ENCODE peak calls at places on chromosomes 16 and 17, in five cellular contexts. L is ovary, X is vagina, H is NCI-H774, E is T-helper 2 cell. K is an unnamed sample.

GRCh38 chr16:56793504-56793903 is 63.6 kb downstream of the NUP93 start:
- DNase-seq in L (no peak), X (no peak), H (no peak), E (no peak), K (no peak)

GRCh38 chr16:80948886-80949502 is 57.7 kb downstream of the CMC2 start:
- DNase-seq in L (peak; percentile 58), X (no peak), H (no peak), E (no peak), K (no peak)

GRCh38 chr17:50835563-50836231 is at the start of gene WFIKKN2:
- DNase-seq in L (peak; percentile 67), X (no peak), H (no peak), E (no peak), K (no peak)

GRCh38 chr17:7173687-7174602 is 5.2 kb downstream of the ASGR1 start:
- DNase-seq in L (peak; percentile 69), X (no peak), H (no peak), E (peak; percentile 34), K (peak; percentile 70)

GRCh38 chr17:50279181-50279526 is 4.9 kb downstream of the TMEM92 start:
- DNase-seq in L (no peak), X (no peak), H (no peak), E (no peak), K (no peak)

GRCh38 chr17:4771519-4772234 is at the start of gene TM4SF5:
- DNase-seq in L (no peak), X (no peak), H (no peak), E (no peak), K (no peak)

GRCh38 chr16:1097800-1098199 is 1.8 kb upstream of the C1QTNF8 start:
- DNase-seq in L (no peak), X (no peak), H (no peak), E (no peak), K (no peak)

GRCh38 chr16:75172578-75172977 is 24.3 kb downstream of the ZFP1 start:
- DNase-seq in L (no peak), X (no peak), H (no peak), E (no peak), K (no peak)

GRCh38 chr17:82449136-82449882 is 1.2 kb downstream of the CYBC1 start:
- DNase-seq in L (no peak), X (no peak), H (no peak), E (peak; percentile 61), K (no peak)